ENCODE peak calls at places on chromosomes 11 and 22, in ten cellular contexts. Y is SJSA1, A is ELR, X is Calu3, R is iPS-NIHi11, G is C1 segment of cervical spinal cord, I is mammary epithelial cell, U is LoVo, W is sciatic nerve, L is A172. C is an unnamed sample.

GRCh38 chr11:28757725-28758515 is 649.7 kb downstream of the METTL15 start:
- DNase-seq in Y (no peak), A (peak; percentile 86), X (no peak), R (no peak), G (no peak), I (no peak), U (no peak), W (no peak), L (peak; percentile 89), C (no peak)

GRCh38 chr11:59560290-59560701 is 49.0 kb downstream of the OR4D9 start:
- DNase-seq in Y (peak; percentile 74), A (peak; percentile 83), X (peak; percentile 80), R (peak; percentile 55), G (peak; percentile 74), I (peak; percentile 82), U (peak; percentile 52), W (peak; percentile 73), L (peak; percentile 83), C (peak; percentile 27)

GRCh38 chr22:32820131-32820882 is 18.8 kb downstream of the TIMP3 start:
- DNase-seq in Y (no peak), A (no peak), X (no peak), R (no peak), G (no peak), I (peak; percentile 66), U (no peak), W (no peak), L (no peak), C (no peak)

GRCh38 chr11:9815486-9816136 is 151.7 kb downstream of the SWAP70 start:
- DNase-seq in Y (no peak), A (peak; percentile 81), X (no peak), R (no peak), G (no peak), I (peak; percentile 87), U (no peak), W (no peak), L (peak; percentile 86), C (no peak)

GRCh38 chr11:75264971-75265370 is 24.4 kb downstream of the TPBGL start:
- DNase-seq in Y (no peak), A (no peak), X (no peak), R (no peak), G (no peak), I (no peak), U (no peak), W (peak; percentile 55), L (no peak), C (no peak)

GRCh38 chr22:50469377-50470305 is 5.2 kb downstream of the SBF1 start:
- DNase-seq in Y (peak; percentile 68), A (peak; percentile 72), X (peak; percentile 94), R (peak; percentile 75), G (no peak), I (peak; percentile 84), U (peak; percentile 81), W (no peak), L (peak; percentile 86), C (peak; percentile 99)

GRCh38 chr11:25771605-25772004 is 560.3 kb upstream of the ANO3 start:
- DNase-seq in Y (no peak), A (no peak), X (no peak), R (no peak), G (no peak), I (no peak), U (no peak), W (no peak), L (no peak), C (no peak)

GRCh38 chr22:36573815-36574350 is 44.9 kb upstream of the EIF3D start:
- DNase-seq in Y (no peak), A (no peak), X (no peak), R (no peak), G (no peak), I (no peak), U (no peak), W (no peak), L (no peak), C (no peak)

GRCh38 chr11:123682976-123683375 is 28.6 kb upstream of the SCN3B start:
- DNase-seq in Y (no peak), A (no peak), X (no peak), R (no peak), G (no peak), I (no peak), U (no peak), W (no peak), L (no peak), C (no peak)

GRCh38 chr11:1752907-1753425 is 2.6 kb upstream of the IFITM10 start:
- DNase-seq in Y (no peak), A (no peak), X (no peak), R (no peak), G (no peak), I (no peak), U (no peak), W (no peak), L (no peak), C (no peak)

GRCh38 chr11:114280696-114281095 is 15.5 kb upstream of the NNMT start:
- DNase-seq in Y (peak; percentile 72), A (peak; percentile 84), X (peak; percentile 78), R (peak; percentile 88), G (no peak), I (peak; percentile 57), U (peak; percentile 17), W (peak; percentile 73), L (peak; percentile 70), C (peak; percentile 39)

GRCh38 chr22:28105396-28105795 is 186.3 kb upstream of the PITPNB start:
- DNase-seq in Y (no peak), A (no peak), X (no peak), R (no peak), G (no peak), I (no peak), U (no peak), W (no peak), L (no peak), C (no peak)

GRCh38 chr22:50432131-50432870 is 42.5 kb downstream of the SBF1 start:
- DNase-seq in Y (no peak), A (no peak), X (no peak), R (no peak), G (no peak), I (no peak), U (no peak), W (no peak), L (no peak), C (no peak)

GRCh38 chr11:57414612-57415212 is 12.2 kb downstream of the SLC43A3 start:
- DNase-seq in Y (no peak), A (no peak), X (no peak), R (no peak), G (no peak), I (no peak), U (no peak), W (no peak), L (no peak), C (no peak)

GRCh38 chr11:64428685-64429084 is 69.7 kb downstream of the RPS6KA4 start:
- DNase-seq in Y (no peak), A (no peak), X (no peak), R (no peak), G (no peak), I (no peak), U (no peak), W (no peak), L (no peak), C (no peak)

GRCh38 chr11:44986315-44986714 is 35.6 kb upstream of the TP53I11 start:
- DNase-seq in Y (peak; percentile 39), A (no peak), X (no peak), R (no peak), G (no peak), I (no peak), U (no peak), W (peak; percentile 38), L (no peak), C (no peak)

GRCh38 chr11:86205415-86206268 is 38.9 kb upstream of the EED start:
- DNase-seq in Y (no peak), A (no peak), X (no peak), R (no peak), G (no peak), I (no peak), U (no peak), W (no peak), L (no peak), C (no peak)

GRCh38 chr11:34224434-34224966 is 119.1 kb downstream of the NAT10 start:
- DNase-seq in Y (no peak), A (no peak), X (no peak), R (no peak), G (no peak), I (no peak), U (no peak), W (no peak), L (no peak), C (no peak)

GRCh38 chr22:45503816-45504702 is 1.4 kb downstream of the FBLN1 start:
- DNase-seq in Y (peak; percentile 72), A (peak; percentile 46), X (no peak), R (peak; percentile 58), G (no peak), I (peak; percentile 79), U (no peak), W (no peak), L (peak; percentile 47), C (peak; percentile 91)

GRCh38 chr11:12989428-12990242 is 19.5 kb upstream of the RASSF10 start:
- DNase-seq in Y (no peak), A (no peak), X (no peak), R (no peak), G (no peak), I (peak; percentile 74), U (no peak), W (no peak), L (peak; percentile 39), C (peak; percentile 54)

GRCh38 chr11:134086376-134086775 is 17.5 kb downstream of the JAM3 start:
- DNase-seq in Y (no peak), A (no peak), X (no peak), R (no peak), G (no peak), I (no peak), U (no peak), W (no peak), L (no peak), C (no peak)

GRCh38 chr11:100354736-100355135 is 332.4 kb upstream of the ARHGAP42 start:
- DNase-seq in Y (no peak), A (peak; percentile 30), X (no peak), R (no peak), G (no peak), I (peak; percentile 34), U (no peak), W (no peak), L (no peak), C (no peak)

GRCh38 chr22:37229805-37230672 is 14.0 kb downstream of the RAC2 start:
- DNase-seq in Y (peak; percentile 84), A (peak; percentile 91), X (no peak), R (no peak), G (no peak), I (peak; percentile 55), U (no peak), W (no peak), L (peak; percentile 80), C (no peak)

GRCh38 chr11:129766858-129767604 is 48.6 kb upstream of the TMEM45B start:
- DNase-seq in Y (no peak), A (peak; percentile 57), X (peak; percentile 53), R (peak; percentile 60), G (no peak), I (peak; percentile 17), U (peak; percentile 45), W (no peak), L (peak; percentile 26), C (no peak)

GRCh38 chr22:41841085-41841712 is 8.3 kb downstream of the SREBF2 start:
- DNase-seq in Y (no peak), A (no peak), X (peak; percentile 44), R (no peak), G (no peak), I (no peak), U (peak; percentile 82), W (no peak), L (no peak), C (no peak)

GRCh38 chr11:15493066-15493465 is 378.3 kb downstream of the INSC start:
- DNase-seq in Y (no peak), A (peak; percentile 47), X (no peak), R (peak; percentile 28), G (no peak), I (peak; percentile 25), U (peak; percentile 29), W (no peak), L (no peak), C (no peak)

C was measured in NCI-H2171.